ENCODE peak calls at places on chromosomes 3 and 15, in ten cellular contexts. J is testis, M is A549, R is HepG2, B is transverse colon, W is uterus, X is IMR-90, Y is body of pancreas, S is stomach, Z is tibial nerve. E is an unnamed sample. For H3K4me1, the result is how much of the 10 kb centered on the place peaks cover.

GRCh38 chr3:128123231-128123537 is 428 bp downstream of the RUVBL1 start:
- DNase-seq in J (no peak), M (no peak), R (no peak), B (no peak), W (peak), X (no peak), Y (no peak), S (no peak), Z (no peak), E (no peak)

GRCh38 chr15:45129651-45130129 is at the start of the genes DUOX1 and DUOXA1:
- DNase-seq in J (no peak), M (no peak), R (no peak), B (peak), W (no peak), X (no peak), Y (no peak), S (peak), Z (no peak), E (no peak)

GRCh38 chr3:125585595-125586223 is 9.6 kb downstream of the OSBPL11 start:
- DNase-seq in J (peak), M (peak), R (peak), B (peak), W (peak), X (peak), Y (peak), S (peak), Z (no peak), E (peak)

GRCh38 chr15:64008177-64008576 is 38.1 kb downstream of the DAPK2 start:
- DNase-seq in J (no peak), M (no peak), R (no peak), B (no peak), W (no peak), X (no peak), Y (no peak), S (no peak), Z (no peak), E (no peak)

GRCh38 chr3:35883929-35884328 is 244.6 kb downstream of the ARPP21 start:
- DNase-seq in J (no peak), M (no peak), R (no peak), B (no peak), W (no peak), X (no peak), Y (no peak), S (no peak), Z (no peak), E (no peak)

GRCh38 chr3:174253940-174254339 is 605.2 kb upstream of the NAALADL2 start:
- DNase-seq in J (no peak), M (no peak), R (no peak), B (no peak), W (no peak), X (no peak), Y (no peak), S (no peak), Z (no peak), E (no peak)

GRCh38 chr3:104018541-104018940 is 1348.2 kb upstream of the ALCAM start:
- DNase-seq in J (no peak), M (no peak), R (no peak), B (no peak), W (no peak), X (no peak), Y (no peak), S (no peak), Z (no peak), E (no peak)

GRCh38 chr3:164620956-164621355 is 457.3 kb downstream of the SI start:
- DNase-seq in J (no peak), M (no peak), R (no peak), B (no peak), W (no peak), X (no peak), Y (no peak), S (no peak), Z (no peak), E (no peak)

GRCh38 chr3:15636028-15636709 is 34.6 kb downstream of the BTD start:
- DNase-seq in J (no peak), M (peak), R (no peak), B (no peak), W (peak), X (peak), Y (no peak), S (no peak), Z (no peak), E (no peak)

GRCh38 chr3:151538706-151539403 is 78.0 kb upstream of the IGSF10 start:
- DNase-seq in J (peak), M (no peak), R (no peak), B (no peak), W (peak), X (peak), Y (peak), S (no peak), Z (peak), E (no peak)

GRCh38 chr3:72848703-72849081 is 447 bp upstream of the SHQ1 start:
- DNase-seq in J (no peak), M (no peak), R (no peak), B (no peak), W (no peak), X (no peak), Y (no peak), S (no peak), Z (no peak), E (no peak)

GRCh38 chr3:135771760-135772159 is 193.8 kb upstream of the PPP2R3A start:
- DNase-seq in J (no peak), M (no peak), R (no peak), B (no peak), W (no peak), X (no peak), Y (no peak), S (no peak), Z (no peak), E (no peak)

GRCh38 chr3:132629928-132630327 is 29.7 kb downstream of the ACAD11 start:
- DNase-seq in J (no peak), M (no peak), R (no peak), B (no peak), W (no peak), X (peak), Y (no peak), S (no peak), Z (no peak), E (no peak)

DNA sequence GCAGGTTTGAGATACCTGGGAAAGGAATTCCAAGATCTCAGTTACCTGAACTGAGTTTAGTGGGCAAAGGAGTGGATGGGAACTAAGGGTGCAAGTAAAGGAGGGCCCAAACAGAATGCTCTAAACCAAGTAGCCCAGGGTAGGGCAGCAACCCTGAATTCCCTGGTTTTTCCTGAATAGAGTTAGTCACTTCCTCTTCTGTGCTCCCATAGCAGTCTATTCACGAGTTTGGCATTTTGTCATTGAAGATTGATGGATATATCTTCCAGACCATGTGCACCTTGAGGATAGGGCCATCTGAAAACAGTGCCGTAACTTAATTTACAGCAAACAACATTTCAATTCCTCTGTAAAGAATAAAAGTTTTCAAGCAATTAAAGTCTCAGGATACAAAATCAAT is 18.5 kb upstream of the PTX3 start:
- DNase-seq in J (no peak), M (no peak), R (no peak), B (no peak), W (no peak), X (peak), Y (no peak), S (no peak), Z (no peak), E (no peak)
- TF ChIP-seq POLR2A in J (no peak), M (no peak), R (no peak), B (no peak), W (no peak), X (no peak), Y (no peak), S (no peak), Z (no peak), E (no peak)

GRCh38 chr15:70062321-70062956 is 35.3 kb downstream of the TLE3 start:
- DNase-seq in J (peak), M (no peak), R (no peak), B (peak), W (peak), X (peak), Y (peak), S (peak), Z (peak), E (peak)
- H3K4me3 ChIP-seq in J (no peak), M (no peak), R (no peak), B (no peak), W (no peak), X (no peak), Y (no peak), S (no peak), Z (no peak), E (no peak)

GRCh38 chr15:92415639-92416297 is 22.1 kb downstream of the ST8SIA2 start:
- DNase-seq in J (no peak), M (no peak), R (no peak), B (no peak), W (no peak), X (no peak), Y (no peak), S (no peak), Z (no peak), E (no peak)

GRCh38 chr15:92421980-92422379 is 28.3 kb downstream of the ST8SIA2 start:
- DNase-seq in J (no peak), M (no peak), R (no peak), B (no peak), W (no peak), X (peak), Y (no peak), S (no peak), Z (no peak), E (no peak)

GRCh38 chr15:92416557-92416956 is 22.9 kb downstream of the ST8SIA2 start:
- DNase-seq in J (no peak), M (no peak), R (no peak), B (no peak), W (no peak), X (no peak), Y (no peak), S (no peak), Z (no peak), E (no peak)

GRCh38 chr15:92413511-92413910 is 19.8 kb downstream of the ST8SIA2 start:
- DNase-seq in J (no peak), M (no peak), R (no peak), B (no peak), W (no peak), X (no peak), Y (no peak), S (no peak), Z (no peak), E (no peak)

DNA sequence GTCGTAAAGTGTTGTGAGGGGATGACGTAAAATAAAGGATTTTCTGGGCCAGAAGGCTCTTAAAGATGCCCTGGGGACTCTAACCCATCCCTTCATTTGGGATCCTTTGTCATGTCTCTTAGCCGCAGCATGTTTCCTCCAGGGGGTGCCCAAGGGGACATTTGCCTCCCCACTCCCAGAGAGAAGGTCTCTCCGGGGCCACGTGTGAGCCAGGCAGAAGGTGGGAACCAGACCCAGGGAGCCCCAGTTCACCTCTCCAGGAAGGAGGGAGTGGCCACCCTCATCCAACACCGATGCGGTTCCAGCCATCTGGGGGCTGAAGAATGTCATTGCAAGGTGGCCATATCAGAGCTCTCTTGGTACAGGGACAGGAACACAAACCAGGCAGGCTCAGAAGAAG is 25.2 kb downstream of the ST8SIA2 start:
- DNase-seq in J (no peak), M (no peak), R (no peak), B (no peak), W (no peak), X (no peak), Y (no peak), S (no peak), Z (no peak), E (no peak)
- H3K4me1 ChIP-seq in J (under half), M (under half), R (under half), B (under half), W (under half), X (under half), Y (under half), S (under half), Z (under half), E (under half)

GRCh38 chr3:32975891-32976290 is 24.4 kb downstream of the CCR4 start:
- DNase-seq in J (no peak), M (no peak), R (no peak), B (no peak), W (no peak), X (no peak), Y (no peak), S (no peak), Z (no peak), E (no peak)
- TF ChIP-seq POLR2A in J (no peak), M (no peak), R (no peak), B (no peak), W (no peak), X (no peak), Y (no peak), S (no peak), Z (no peak), E (no peak)

GRCh38 chr3:20047940-20048339 is 7.7 kb downstream of the KAT2B start:
- DNase-seq in J (no peak), M (no peak), R (no peak), B (no peak), W (no peak), X (no peak), Y (no peak), S (no peak), Z (no peak), E (no peak)
- H3K4me3 ChIP-seq in J (no peak), M (no peak), R (no peak), B (no peak), W (no peak), X (no peak), Y (no peak), S (no peak), Z (no peak), E (no peak)

GRCh38 chr15:92076536-92076935 is 223.0 kb downstream of the SLCO3A1 start:
- DNase-seq in J (no peak), M (no peak), R (no peak), B (no peak), W (no peak), X (no peak), Y (no peak), S (no peak), Z (no peak), E (no peak)

GRCh38 chr15:92079047-92079446 is 225.5 kb downstream of the SLCO3A1 start:
- DNase-seq in J (peak), M (peak), R (peak), B (no peak), W (no peak), X (no peak), Y (no peak), S (no peak), Z (no peak), E (no peak)

GRCh38 chr15:92079647-92080255 is 226.2 kb downstream of the SLCO3A1 start:
- DNase-seq in J (no peak), M (no peak), R (no peak), B (no peak), W (no peak), X (no peak), Y (no peak), S (no peak), Z (no peak), E (no peak)

GRCh38 chr15:92077353-92078080 is 224.0 kb downstream of the SLCO3A1 start:
- DNase-seq in J (peak), M (peak), R (peak), B (peak), W (peak), X (peak), Y (peak), S (peak), Z (peak), E (peak)

GRCh38 chr15:92078270-92078669 is 224.8 kb downstream of the SLCO3A1 start:
- DNase-seq in J (no peak), M (no peak), R (no peak), B (no peak), W (no peak), X (no peak), Y (no peak), S (no peak), Z (no peak), E (no peak)
- H3K4me1 ChIP-seq in J (under half), M (under half), R (under half), B (under half), W (under half), X (under half), Y (under half), S (under half), Z (under half), E (under half)

GRCh38 chr15:72237286-72238224 is 6.6 kb upstream of the PKM start:
- DNase-seq in J (no peak), M (peak), R (peak), B (peak), W (peak), X (peak), Y (peak), S (peak), Z (peak), E (no peak)
- TF ChIP-seq POLR2A in J (no peak), M (peak), R (peak), B (no peak), W (no peak), X (peak), Y (no peak), S (no peak), Z (no peak), E (no peak)

GRCh38 chr15:96331141-96331941 is 841 bp downstream of the NR2F2 start:
- DNase-seq in J (no peak), M (peak), R (no peak), B (no peak), W (no peak), X (no peak), Y (peak), S (no peak), Z (no peak), E (peak)

GRCh38 chr15:96331942-96332853 is 1.7 kb downstream of the NR2F2 start:
- DNase-seq in J (no peak), M (peak), R (no peak), B (peak), W (no peak), X (no peak), Y (peak), S (no peak), Z (no peak), E (peak)

GRCh38 chr15:96333194-96334016 is 2.9 kb downstream of the NR2F2 start:
- DNase-seq in J (no peak), M (no peak), R (no peak), B (peak), W (no peak), X (no peak), Y (peak), S (no peak), Z (no peak), E (peak)

GRCh38 chr15:96334017-96334704 is 3.7 kb downstream of the NR2F2 start:
- DNase-seq in J (no peak), M (no peak), R (no peak), B (peak), W (no peak), X (no peak), Y (peak), S (no peak), Z (no peak), E (no peak)

DNA sequence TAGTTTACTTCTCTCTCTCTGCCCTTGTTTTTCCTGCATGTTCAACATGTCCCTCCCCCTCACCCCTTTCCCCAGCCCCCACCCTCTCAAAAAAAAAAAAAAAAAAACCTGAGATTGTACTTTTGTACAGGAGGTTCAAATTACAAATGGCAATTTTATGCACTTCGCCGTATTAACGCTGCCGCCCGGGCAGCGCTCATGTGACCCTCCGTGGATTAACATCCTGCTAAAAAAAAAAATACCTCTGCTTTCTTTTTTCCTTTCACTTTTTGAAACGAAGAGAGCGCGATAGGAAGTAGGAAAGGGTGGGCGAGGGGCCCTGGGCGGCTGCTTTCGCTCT is 2.3 kb downstream of the NR2F2 start:
- DNase-seq in J (no peak), M (no peak), R (no peak), B (no peak), W (no peak), X (no peak), Y (peak), S (no peak), Z (no peak), E (no peak)
- H3K4me3 ChIP-seq in J (peak), M (peak), R (peak), B (peak), W (peak), X (peak), Y (peak), S (peak), Z (peak), E (peak)

GRCh38 chr15:100924436-100924835 is 5.3 kb downstream of the LRRK1 start:
- DNase-seq in J (no peak), M (no peak), R (no peak), B (no peak), W (no peak), X (no peak), Y (no peak), S (no peak), Z (no peak), E (no peak)
- H3K4me1 ChIP-seq in J (under half), M (under half), R (under half), B (under half), W (under half), X (under half), Y (under half), S (under half), Z (under half), E (under half)

E was measured in right lobe of liver.